ENCODE peak calls at places on chromosomes 16 and 17, in ten cellular contexts. P, D, Q, C, E, M, X, G, N and Z are unnamed samples.

GRCh38 chr16:82059161-82059982 is 24.3 kb downstream of the HSD17B2 start:
- DNase-seq in P (no peak), D (no peak), Q (no peak), C (no peak), E (no peak), M (no peak), X (no peak), G (no peak), N (no peak), Z (no peak)

GRCh38 chr17:63024716-63025115 is 58.7 kb downstream of the TANC2 start:
- DNase-seq in P (no peak), D (no peak), Q (no peak), C (peak), E (no peak), M (no peak), X (no peak), G (no peak), N (no peak), Z (no peak)

GRCh38 chr16:9102943-9103342 is 11.5 kb downstream of the HAPSTR1 start:
- DNase-seq in P (no peak), D (no peak), Q (no peak), C (no peak), E (no peak), M (no peak), X (no peak), G (no peak), N (no peak), Z (no peak)

GRCh38 chr17:39064814-39065213 is 86.6 kb downstream of the PLXDC1 start:
- DNase-seq in P (no peak), D (no peak), Q (no peak), C (no peak), E (no peak), M (no peak), X (no peak), G (no peak), N (no peak), Z (no peak)

GRCh38 chr17:518047-518735 is 165.6 kb upstream of the RPH3AL start:
- DNase-seq in P (no peak), D (no peak), Q (no peak), C (no peak), E (no peak), M (no peak), X (no peak), G (no peak), N (no peak), Z (no peak)

GRCh38 chr16:27408012-27408601 is 6.1 kb downstream of the IL21R start:
- DNase-seq in P (peak), D (peak), Q (no peak), C (peak), E (no peak), M (no peak), X (no peak), G (no peak), N (no peak), Z (no peak)

GRCh38 chr17:59406808-59407381 is 75.4 kb downstream of the YPEL2 start:
- DNase-seq in P (peak), D (no peak), Q (no peak), C (peak), E (no peak), M (peak), X (peak), G (no peak), N (no peak), Z (peak)

GRCh38 chr16:66515543-66516171 is 34.3 kb downstream of the TK2 start:
- DNase-seq in P (no peak), D (no peak), Q (no peak), C (peak), E (no peak), M (no peak), X (peak), G (no peak), N (peak), Z (no peak)

GRCh38 chr17:71446635-71447034 is 674.2 kb upstream of the SOX9 start:
- DNase-seq in P (no peak), D (no peak), Q (no peak), C (no peak), E (no peak), M (no peak), X (peak), G (no peak), N (no peak), Z (no peak)

GRCh38 chr16:86865866-86866675 is 287.7 kb downstream of the FOXL1 start:
- DNase-seq in P (no peak), D (no peak), Q (no peak), C (peak), E (no peak), M (no peak), X (peak), G (no peak), N (no peak), Z (no peak)

GRCh38 chr16:89341697-89342694 is 124.5 kb downstream of the ZNF778 start:
- DNase-seq in P (no peak), D (no peak), Q (no peak), C (no peak), E (no peak), M (no peak), X (no peak), G (no peak), N (no peak), Z (no peak)

GRCh38 chr17:5355416-5356129 is 63.9 kb downstream of the NUP88 start:
- DNase-seq in P (peak), D (no peak), Q (no peak), C (peak), E (no peak), M (no peak), X (peak), G (no peak), N (no peak), Z (no peak)

GRCh38 chr16:58020628-58021521 is 4.7 kb upstream of the MMP15 start:
- DNase-seq in P (no peak), D (no peak), Q (peak), C (peak), E (no peak), M (no peak), X (peak), G (no peak), N (no peak), Z (no peak)

GRCh38 chr17:77677637-77678036 is 280.9 kb upstream of the TNRC6C start:
- DNase-seq in P (no peak), D (no peak), Q (no peak), C (no peak), E (no peak), M (no peak), X (no peak), G (no peak), N (no peak), Z (no peak)

GRCh38 chr16:54325616-54326265 is 39.2 kb upstream of the IRX3 start:
- DNase-seq in P (no peak), D (no peak), Q (no peak), C (no peak), E (no peak), M (no peak), X (no peak), G (no peak), N (no peak), Z (no peak)

GRCh38 chr16:20910781-20911321 is 10.3 kb downstream of the LYRM1 start:
- DNase-seq in P (peak), D (peak), Q (no peak), C (peak), E (no peak), M (no peak), X (peak), G (no peak), N (peak), Z (no peak)

GRCh38 chr16:57815987-57816745 is 13.9 kb upstream of the KIFC3 start:
- DNase-seq in P (peak), D (peak), Q (peak), C (peak), E (no peak), M (peak), X (peak), G (no peak), N (peak), Z (peak)

GRCh38 chr17:54029196-54029595 is 206.5 kb downstream of the KIF2B start:
- DNase-seq in P (no peak), D (no peak), Q (no peak), C (no peak), E (no peak), M (no peak), X (no peak), G (no peak), N (no peak), Z (no peak)

GRCh38 chr17:57424777-57425188 is 168.5 kb downstream of the MSI2 start:
- DNase-seq in P (no peak), D (peak), Q (no peak), C (peak), E (no peak), M (peak), X (peak), G (no peak), N (no peak), Z (no peak)

GRCh38 chr17:9174312-9174711 is 153.0 kb downstream of the NTN1 start:
- DNase-seq in P (no peak), D (no peak), Q (no peak), C (no peak), E (no peak), M (no peak), X (no peak), G (no peak), N (no peak), Z (no peak)

GRCh38 chr16:89409161-89409711 is 81.1 kb downstream of the ANKRD11 start:
- DNase-seq in P (no peak), D (no peak), Q (no peak), C (peak), E (no peak), M (no peak), X (peak), G (no peak), N (no peak), Z (no peak)

GRCh38 chr17:75739174-75739573 is 17.9 kb downstream of the ITGB4 start:
- DNase-seq in P (no peak), D (no peak), Q (no peak), C (no peak), E (no peak), M (no peak), X (no peak), G (no peak), N (no peak), Z (no peak)

GRCh38 chr17:82238562-82239201 is 9.8 kb downstream of the SLC16A3 start:
- DNase-seq in P (peak), D (no peak), Q (no peak), C (peak), E (peak), M (peak), X (peak), G (no peak), N (no peak), Z (peak)

GRCh38 chr16:84361546-84361945 is 6.8 kb upstream of the ATP2C2 start:
- DNase-seq in P (no peak), D (no peak), Q (no peak), C (no peak), E (no peak), M (no peak), X (peak), G (no peak), N (no peak), Z (no peak)

GRCh38 chr16:56589141-56590039 is at the start of gene MT3:
- DNase-seq in P (no peak), D (peak), Q (no peak), C (no peak), E (no peak), M (peak), X (peak), G (peak), N (no peak), Z (no peak)